ENCODE peak calls at places on chromosomes 13 and 19, in ten cellular contexts. One of them, this sample, is unnamed.

GRCh38 chr13:80716610-80717081 is 375.7 kb upstream of the SPRY2 start:
- DNase-seq in activated gamma-delta T cell treated with Interleukin-2 at 50 U/mL for 16 hours: no peak
- DNase-seq in heart left ventricle: peak
- DNase-seq in right cardiac atrium: peak
- DNase-seq in A549: no peak
- DNase-seq in GM20000: no peak
- DNase-seq in PC-3: no peak
- DNase-seq in iPS DF 19.7: peak
- DNase-seq in stimulated activated CD8-positive, alpha-beta memory T cell treated with anti-CD3 and anti-CD28 coated beads, Interleukin-15, amount 100 ng/mL, for 1 hour: no peak
- DNase-seq in AML-193: no peak
- DNase-seq in this sample: no peak

GRCh38 chr13:48731957-48732569 is 78.3 kb downstream of the CYSLTR2 start:
- DNase-seq in activated gamma-delta T cell treated with Interleukin-2 at 50 U/mL for 16 hours: peak
- DNase-seq in heart left ventricle: no peak
- DNase-seq in right cardiac atrium: no peak
- DNase-seq in A549: peak
- DNase-seq in GM20000: peak
- DNase-seq in PC-3: peak
- DNase-seq in iPS DF 19.7: no peak
- DNase-seq in stimulated activated CD8-positive, alpha-beta memory T cell treated with anti-CD3 and anti-CD28 coated beads, Interleukin-15, amount 100 ng/mL, for 1 hour: peak
- DNase-seq in AML-193: no peak
- DNase-seq in this sample: peak

GRCh38 chr19:55553217-55554182 is 8.2 kb upstream of the SBK3 start:
- DNase-seq in activated gamma-delta T cell treated with Interleukin-2 at 50 U/mL for 16 hours: no peak
- DNase-seq in heart left ventricle: no peak
- DNase-seq in right cardiac atrium: no peak
- DNase-seq in A549: no peak
- DNase-seq in GM20000: no peak
- DNase-seq in PC-3: peak
- DNase-seq in iPS DF 19.7: no peak
- DNase-seq in stimulated activated CD8-positive, alpha-beta memory T cell treated with anti-CD3 and anti-CD28 coated beads, Interleukin-15, amount 100 ng/mL, for 1 hour: no peak
- DNase-seq in AML-193: no peak
- DNase-seq in this sample: no peak

GRCh38 chr19:35901854-35902661 is at the start of gene HCST:
- DNase-seq in activated gamma-delta T cell treated with Interleukin-2 at 50 U/mL for 16 hours: peak
- DNase-seq in heart left ventricle: no peak
- DNase-seq in right cardiac atrium: no peak
- DNase-seq in A549: no peak
- DNase-seq in GM20000: peak
- DNase-seq in PC-3: peak
- DNase-seq in iPS DF 19.7: no peak
- DNase-seq in stimulated activated CD8-positive, alpha-beta memory T cell treated with anti-CD3 and anti-CD28 coated beads, Interleukin-15, amount 100 ng/mL, for 1 hour: no peak
- DNase-seq in AML-193: peak
- DNase-seq in this sample: no peak

GRCh38 chr13:104318121-104318520 is 1251.9 kb upstream of the SLC10A2 start:
- DNase-seq in activated gamma-delta T cell treated with Interleukin-2 at 50 U/mL for 16 hours: no peak
- DNase-seq in heart left ventricle: no peak
- DNase-seq in right cardiac atrium: no peak
- DNase-seq in A549: no peak
- DNase-seq in GM20000: no peak
- DNase-seq in PC-3: peak
- DNase-seq in iPS DF 19.7: no peak
- DNase-seq in stimulated activated CD8-positive, alpha-beta memory T cell treated with anti-CD3 and anti-CD28 coated beads, Interleukin-15, amount 100 ng/mL, for 1 hour: no peak
- DNase-seq in AML-193: no peak
- DNase-seq in this sample: no peak

GRCh38 chr13:26949701-26950345 is 189.2 kb upstream of the GPR12 start:
- DNase-seq in activated gamma-delta T cell treated with Interleukin-2 at 50 U/mL for 16 hours: no peak
- DNase-seq in heart left ventricle: no peak
- DNase-seq in right cardiac atrium: no peak
- DNase-seq in A549: no peak
- DNase-seq in GM20000: no peak
- DNase-seq in PC-3: no peak
- DNase-seq in iPS DF 19.7: no peak
- DNase-seq in stimulated activated CD8-positive, alpha-beta memory T cell treated with anti-CD3 and anti-CD28 coated beads, Interleukin-15, amount 100 ng/mL, for 1 hour: no peak
- DNase-seq in AML-193: no peak
- DNase-seq in this sample: no peak

GRCh38 chr13:39095500-39095899 is 57.2 kb downstream of the NHLRC3 start:
- DNase-seq in activated gamma-delta T cell treated with Interleukin-2 at 50 U/mL for 16 hours: no peak
- DNase-seq in heart left ventricle: no peak
- DNase-seq in right cardiac atrium: no peak
- DNase-seq in A549: no peak
- DNase-seq in GM20000: peak
- DNase-seq in PC-3: no peak
- DNase-seq in iPS DF 19.7: no peak
- DNase-seq in stimulated activated CD8-positive, alpha-beta memory T cell treated with anti-CD3 and anti-CD28 coated beads, Interleukin-15, amount 100 ng/mL, for 1 hour: no peak
- DNase-seq in AML-193: no peak
- DNase-seq in this sample: no peak

GRCh38 chr19:18194554-18195238 is 1.7 kb downstream of the MPV17L2 start:
- DNase-seq in activated gamma-delta T cell treated with Interleukin-2 at 50 U/mL for 16 hours: no peak
- DNase-seq in heart left ventricle: no peak
- DNase-seq in right cardiac atrium: peak
- DNase-seq in A549: no peak
- DNase-seq in GM20000: no peak
- DNase-seq in PC-3: peak
- DNase-seq in iPS DF 19.7: no peak
- DNase-seq in stimulated activated CD8-positive, alpha-beta memory T cell treated with anti-CD3 and anti-CD28 coated beads, Interleukin-15, amount 100 ng/mL, for 1 hour: no peak
- DNase-seq in AML-193: no peak
- DNase-seq in this sample: no peak

GRCh38 chr19:56987184-56987583 is 132.6 kb upstream of the USP29 start:
- DNase-seq in activated gamma-delta T cell treated with Interleukin-2 at 50 U/mL for 16 hours: no peak
- DNase-seq in heart left ventricle: no peak
- DNase-seq in right cardiac atrium: no peak
- DNase-seq in A549: no peak
- DNase-seq in GM20000: no peak
- DNase-seq in PC-3: no peak
- DNase-seq in iPS DF 19.7: no peak
- DNase-seq in stimulated activated CD8-positive, alpha-beta memory T cell treated with anti-CD3 and anti-CD28 coated beads, Interleukin-15, amount 100 ng/mL, for 1 hour: no peak
- DNase-seq in AML-193: no peak
- DNase-seq in this sample: no peak